ENCODE peak calls at places on chromosomes 12 and 14, in seven cellular contexts. One of them, this sample, is unnamed.

GRCh38 chr12:6607751-6608591 is 792 bp upstream of the CHD4 start:
- DNase-seq in uterus: peak; percentile 65
- DNase-seq in skeletal muscle cell: no peak
- DNase-seq in aorta: no peak
- DNase-seq in lung: peak; percentile 59
- DNase-seq in A549: peak; percentile 76
- DNase-seq in stomach: peak; percentile 74
- DNase-seq in this sample: no peak

GRCh38 chr12:64385468-64385867 is 5.1 kb downstream of the C12orf56 start:
- DNase-seq in A549: no peak
- DNase-seq in uterus: no peak
- DNase-seq in aorta: no peak
- DNase-seq in lung: no peak
- DNase-seq in stomach: no peak
- DNase-seq in skeletal muscle cell: no peak
- DNase-seq in this sample: peak; percentile 7

GRCh38 chr12:49030714-49031572 is 12.4 kb upstream of the PRKAG1 start:
- DNase-seq in lung: no peak
- DNase-seq in uterus: peak; percentile 15
- DNase-seq in A549: no peak
- DNase-seq in stomach: no peak
- DNase-seq in aorta: peak; percentile 45
- DNase-seq in skeletal muscle cell: no peak
- DNase-seq in this sample: no peak

GRCh38 chr12:88273450-88273849 is 131.3 kb downstream of the TMTC3 start:
- DNase-seq in stomach: no peak
- DNase-seq in lung: no peak
- DNase-seq in uterus: no peak
- DNase-seq in aorta: no peak
- DNase-seq in A549: no peak
- DNase-seq in skeletal muscle cell: no peak
- DNase-seq in this sample: no peak

GRCh38 chr12:60487284-60487683 is 891.5 kb downstream of the SLC16A7 start:
- DNase-seq in stomach: no peak
- DNase-seq in uterus: no peak
- DNase-seq in aorta: no peak
- DNase-seq in lung: no peak
- DNase-seq in A549: no peak
- DNase-seq in skeletal muscle cell: no peak
- DNase-seq in this sample: no peak

GRCh38 chr12:43858096-43858495 is 22.2 kb downstream of the TMEM117 start:
- DNase-seq in lung: no peak
- DNase-seq in aorta: no peak
- DNase-seq in uterus: no peak
- DNase-seq in skeletal muscle cell: no peak
- DNase-seq in stomach: no peak
- DNase-seq in A549: no peak
- DNase-seq in this sample: no peak

GRCh38 chr12:14843425-14843887 is at the start of gene ART4:
- DNase-seq in stomach: no peak
- DNase-seq in uterus: no peak
- DNase-seq in aorta: peak; percentile 59
- DNase-seq in A549: no peak
- DNase-seq in skeletal muscle cell: no peak
- DNase-seq in lung: no peak
- DNase-seq in this sample: no peak

GRCh38 chr12:1518763-1519516 is 75.4 kb downstream of the FBXL14 start:
- DNase-seq in aorta: no peak
- DNase-seq in uterus: no peak
- DNase-seq in skeletal muscle cell: peak; percentile 89
- DNase-seq in A549: no peak
- DNase-seq in lung: no peak
- DNase-seq in stomach: no peak
- DNase-seq in this sample: peak; percentile 27

GRCh38 chr12:57261385-57261784 is 10.4 kb upstream of the STAC3 start:
- DNase-seq in stomach: no peak
- DNase-seq in aorta: no peak
- DNase-seq in lung: no peak
- DNase-seq in skeletal muscle cell: no peak
- DNase-seq in uterus: no peak
- DNase-seq in A549: no peak
- DNase-seq in this sample: no peak

GRCh38 chr14:42241101-42241500 is 634.4 kb downstream of the LRFN5 start:
- DNase-seq in aorta: no peak
- DNase-seq in lung: no peak
- DNase-seq in stomach: no peak
- DNase-seq in A549: no peak
- DNase-seq in uterus: no peak
- DNase-seq in skeletal muscle cell: no peak
- DNase-seq in this sample: no peak

GRCh38 chr12:132046561-132046960 is 96.8 kb downstream of the EP400 start:
- DNase-seq in A549: no peak
- DNase-seq in lung: no peak
- DNase-seq in uterus: no peak
- DNase-seq in stomach: no peak
- DNase-seq in aorta: no peak
- DNase-seq in skeletal muscle cell: peak; percentile 76
- DNase-seq in this sample: peak; percentile 82

GRCh38 chr14:104019806-104020205 is 65.7 kb upstream of the ASPG start:
- DNase-seq in A549: no peak
- DNase-seq in uterus: no peak
- DNase-seq in aorta: no peak
- DNase-seq in lung: no peak
- DNase-seq in skeletal muscle cell: no peak
- DNase-seq in stomach: no peak
- DNase-seq in this sample: no peak

GRCh38 chr12:120662879-120663278 is 22.5 kb downstream of the CABP1 start:
- DNase-seq in stomach: no peak
- DNase-seq in uterus: no peak
- DNase-seq in lung: no peak
- DNase-seq in A549: no peak
- DNase-seq in aorta: no peak
- DNase-seq in skeletal muscle cell: no peak
- DNase-seq in this sample: no peak

GRCh38 chr14:80059041-80059440 is 152.3 kb downstream of the DIO2 start:
- DNase-seq in aorta: no peak
- DNase-seq in lung: no peak
- DNase-seq in A549: no peak
- DNase-seq in uterus: no peak
- DNase-seq in skeletal muscle cell: no peak
- DNase-seq in stomach: no peak
- DNase-seq in this sample: no peak

GRCh38 chr12:118055144-118055557 is 5.8 kb downstream of the WSB2 start:
- DNase-seq in aorta: peak; percentile 59
- DNase-seq in A549: peak; percentile 39
- DNase-seq in lung: peak; percentile 54
- DNase-seq in skeletal muscle cell: no peak
- DNase-seq in stomach: peak; percentile 43
- DNase-seq in uterus: no peak
- DNase-seq in this sample: no peak

GRCh38 chr12:120817559-120818330 is 86.4 kb downstream of the SPPL3 start:
- DNase-seq in skeletal muscle cell: no peak
- DNase-seq in A549: no peak
- DNase-seq in aorta: no peak
- DNase-seq in uterus: no peak
- DNase-seq in stomach: no peak
- DNase-seq in lung: no peak
- DNase-seq in this sample: no peak

GRCh38 chr14:90703841-90704240 is 112.4 kb downstream of the TTC7B start:
- DNase-seq in aorta: no peak
- DNase-seq in skeletal muscle cell: no peak
- DNase-seq in A549: no peak
- DNase-seq in uterus: no peak
- DNase-seq in lung: no peak
- DNase-seq in stomach: no peak
- DNase-seq in this sample: no peak

GRCh38 chr14:44531648-44532047 is 24.6 kb upstream of the FSCB start:
- DNase-seq in stomach: no peak
- DNase-seq in A549: no peak
- DNase-seq in aorta: no peak
- DNase-seq in uterus: no peak
- DNase-seq in skeletal muscle cell: peak; percentile 59
- DNase-seq in lung: no peak
- DNase-seq in this sample: no peak

GRCh38 chr12:111248221-111248620 is 120.7 kb downstream of the PHETA1 start:
- DNase-seq in stomach: no peak
- DNase-seq in skeletal muscle cell: no peak
- DNase-seq in lung: peak; percentile 29
- DNase-seq in uterus: no peak
- DNase-seq in A549: no peak
- DNase-seq in aorta: no peak
- DNase-seq in this sample: no peak

GRCh38 chr12:6193853-6194815 is 6.1 kb upstream of the CD9 start:
- DNase-seq in A549: no peak
- DNase-seq in lung: no peak
- DNase-seq in skeletal muscle cell: no peak
- DNase-seq in aorta: peak; percentile 49
- DNase-seq in uterus: no peak
- DNase-seq in stomach: peak; percentile 47
- DNase-seq in this sample: no peak

GRCh38 chr14:73463411-73463810 is 5.1 kb upstream of the NUMB start:
- DNase-seq in stomach: peak; percentile 33
- DNase-seq in lung: peak; percentile 38
- DNase-seq in uterus: no peak
- DNase-seq in aorta: peak; percentile 77
- DNase-seq in A549: no peak
- DNase-seq in skeletal muscle cell: peak; percentile 99
- DNase-seq in this sample: peak; percentile 98

GRCh38 chr12:70197362-70197744 is 45.9 kb upstream of the CNOT2 start:
- DNase-seq in skeletal muscle cell: peak; percentile 29
- DNase-seq in uterus: no peak
- DNase-seq in aorta: no peak
- DNase-seq in A549: no peak
- DNase-seq in stomach: no peak
- DNase-seq in lung: no peak
- DNase-seq in this sample: no peak

GRCh38 chr12:3216726-3217682 is 139.8 kb downstream of the TSPAN9 start:
- DNase-seq in lung: no peak
- DNase-seq in skeletal muscle cell: no peak
- DNase-seq in aorta: peak; percentile 78
- DNase-seq in A549: no peak
- DNase-seq in stomach: no peak
- DNase-seq in uterus: no peak
- DNase-seq in this sample: peak; percentile 29

GRCh38 chr12:132460571-132460970 is 29.4 kb upstream of the FBRSL1 start:
- DNase-seq in lung: no peak
- DNase-seq in stomach: no peak
- DNase-seq in A549: no peak
- DNase-seq in uterus: no peak
- DNase-seq in aorta: no peak
- DNase-seq in skeletal muscle cell: no peak
- DNase-seq in this sample: no peak

GRCh38 chr12:25959069-25959961 is 833 bp downstream of the RASSF8 start:
- DNase-seq in stomach: peak; percentile 27
- DNase-seq in A549: peak; percentile 21
- DNase-seq in skeletal muscle cell: peak; percentile 64
- DNase-seq in lung: peak; percentile 46
- DNase-seq in uterus: peak; percentile 71
- DNase-seq in aorta: peak; percentile 72
- DNase-seq in this sample: peak; percentile 83

GRCh38 chr14:24216345-24216699 is 456 bp upstream of the MDP1 start:
- DNase-seq in uterus: no peak
- DNase-seq in lung: no peak
- DNase-seq in aorta: no peak
- DNase-seq in stomach: no peak
- DNase-seq in A549: no peak
- DNase-seq in skeletal muscle cell: no peak
- DNase-seq in this sample: no peak
- H3K4me3 ChIP-seq in uterus: peak overlapping the region; percentile 71
- H3K4me3 ChIP-seq in lung: no peak overlapping the region
- H3K4me3 ChIP-seq in aorta: no peak overlapping the region
- H3K4me3 ChIP-seq in stomach: no peak overlapping the region
- H3K4me3 ChIP-seq in A549: peak overlapping the region; percentile 63
- H3K4me3 ChIP-seq in skeletal muscle cell: peak overlapping the region; percentile 77
- H3K4me3 ChIP-seq in this sample: peak overlapping the region; percentile 63

GRCh38 chr14:101731187-101732080 is 30.1 kb upstream of the PPP2R5C start:
- DNase-seq in aorta: peak; percentile 77
- DNase-seq in uterus: peak; percentile 40
- DNase-seq in lung: peak; percentile 88
- DNase-seq in A549: peak; percentile 73
- DNase-seq in stomach: peak; percentile 73
- DNase-seq in skeletal muscle cell: peak; percentile 37
- DNase-seq in this sample: peak; percentile 31
- H3K4me3 ChIP-seq in aorta: no peak overlapping the region
- H3K4me3 ChIP-seq in uterus: no peak overlapping the region
- H3K4me3 ChIP-seq in lung: no peak overlapping the region
- H3K4me3 ChIP-seq in A549: no peak overlapping the region
- H3K4me3 ChIP-seq in stomach: no peak overlapping the region
- H3K4me3 ChIP-seq in skeletal muscle cell: no peak overlapping the region
- H3K4me3 ChIP-seq in this sample: no peak overlapping the region

DNA sequence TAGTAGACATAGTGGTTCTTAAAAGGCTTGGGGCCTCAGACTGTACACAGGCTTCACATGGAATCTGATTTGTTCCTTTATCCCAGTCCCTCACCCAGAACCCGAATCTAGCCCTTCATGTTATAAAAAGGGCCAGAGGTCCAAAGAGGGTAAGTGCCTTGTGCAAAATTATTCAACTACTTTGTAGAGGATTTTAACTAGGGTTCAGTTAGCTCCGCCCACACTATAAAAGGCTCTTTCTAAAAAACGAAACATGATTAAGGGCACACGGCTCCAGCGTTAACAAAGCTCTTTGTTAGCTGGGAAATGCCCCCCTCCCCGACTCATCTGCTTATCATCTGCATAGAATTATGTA is 3.2 kb upstream of the SOCS2 start:
- DNase-seq in stomach: no peak
- DNase-seq in uterus: no peak
- DNase-seq in aorta: no peak
- DNase-seq in A549: no peak
- DNase-seq in lung: no peak
- DNase-seq in skeletal muscle cell: no peak
- DNase-seq in this sample: no peak
- H3K4me3 ChIP-seq in stomach: peak overlapping the region; percentile 62
- H3K4me3 ChIP-seq in uterus: peak overlapping the region; percentile 71
- H3K4me3 ChIP-seq in aorta: peak overlapping the region; percentile 16
- H3K4me3 ChIP-seq in A549: peak overlapping the region; percentile 64
- H3K4me3 ChIP-seq in lung: no peak overlapping the region
- H3K4me3 ChIP-seq in skeletal muscle cell: peak overlapping the region; percentile 80
- H3K4me3 ChIP-seq in this sample: peak overlapping the region; percentile 83

GRCh38 chr12:53051058-53051880 is 1.4 kb downstream of the TNS2 start:
- DNase-seq in uterus: peak; percentile 78
- DNase-seq in aorta: peak; percentile 79
- DNase-seq in skeletal muscle cell: peak; percentile 60
- DNase-seq in lung: peak; percentile 68
- DNase-seq in stomach: peak; percentile 59
- DNase-seq in A549: no peak
- DNase-seq in this sample: no peak

GRCh38 chr12:53052419-53053222 is 2.8 kb downstream of the TNS2 start:
- DNase-seq in aorta: peak; percentile 94
- DNase-seq in uterus: peak; percentile 92
- DNase-seq in stomach: peak; percentile 92
- DNase-seq in lung: peak; percentile 91
- DNase-seq in skeletal muscle cell: peak; percentile 56
- DNase-seq in A549: no peak
- DNase-seq in this sample: no peak

GRCh38 chr12:53051881-53052412 is 2.1 kb downstream of the TNS2 start:
- DNase-seq in skeletal muscle cell: no peak
- DNase-seq in lung: peak; percentile 28
- DNase-seq in aorta: no peak
- DNase-seq in A549: no peak
- DNase-seq in uterus: peak; percentile 29
- DNase-seq in stomach: no peak
- DNase-seq in this sample: no peak

GRCh38 chr12:53054112-53054878 is 4.4 kb downstream of the TNS2 start:
- DNase-seq in skeletal muscle cell: peak; percentile 56
- DNase-seq in A549: peak; percentile 86
- DNase-seq in stomach: peak; percentile 98
- DNase-seq in uterus: peak; percentile 94
- DNase-seq in lung: peak; percentile 94
- DNase-seq in aorta: peak; percentile 95
- DNase-seq in this sample: no peak

GRCh38 chr12:53053223-53054111 is 3.6 kb downstream of the TNS2 start:
- DNase-seq in A549: no peak
- DNase-seq in uterus: peak; percentile 57
- DNase-seq in stomach: peak; percentile 84
- DNase-seq in skeletal muscle cell: no peak
- DNase-seq in aorta: peak; percentile 68
- DNase-seq in lung: peak; percentile 84
- DNase-seq in this sample: no peak
- H3K4me3 ChIP-seq in A549: peak overlapping the region; percentile 58
- H3K4me3 ChIP-seq in uterus: peak overlapping the region; percentile 59
- H3K4me3 ChIP-seq in stomach: peak overlapping the region; percentile 57
- H3K4me3 ChIP-seq in skeletal muscle cell: peak overlapping the region; percentile 46
- H3K4me3 ChIP-seq in aorta: peak overlapping the region; percentile 17
- H3K4me3 ChIP-seq in lung: no peak overlapping the region
- H3K4me3 ChIP-seq in this sample: no peak overlapping the region

This sample was measured in AG09309.